ENCODE peak calls at places on chromosome 14, in ten cellular contexts. E is brain pericyte; X is breast epithelium; S is SW 1271; A is prostate gland; N is GM04504; Q is brain microvascular endothelial cell; J is mammary epithelial cell; W is CD8-positive, alpha-beta memory T cell; B is HS-27A. C is an unnamed sample.

GRCh38 chr14:59826150-59826549 is 44.4 kb downstream of the RTN1 start:
- DNase-seq in E (no peak), X (no peak), S (no peak), A (no peak), N (no peak), Q (no peak), J (no peak), W (no peak), B (no peak), C (no peak)

GRCh38 chr14:74275265-74275841 is 27.4 kb downstream of the ABCD4 start:
- DNase-seq in E (peak; percentile 43), X (no peak), S (no peak), A (no peak), N (peak; percentile 78), Q (peak; percentile 86), J (peak; percentile 82), W (peak; percentile 29), B (no peak), C (no peak)

GRCh38 chr14:64170190-64170589 is 124.0 kb downstream of the ESR2 start:
- DNase-seq in E (no peak), X (no peak), S (no peak), A (no peak), N (no peak), Q (no peak), J (no peak), W (no peak), B (no peak), C (no peak)

GRCh38 chr14:56161658-56162057 is 43.4 kb downstream of the PELI2 start:
- DNase-seq in E (no peak), X (no peak), S (no peak), A (no peak), N (no peak), Q (no peak), J (no peak), W (no peak), B (no peak), C (no peak)

GRCh38 chr14:97640031-97640430 is 842.8 kb downstream of the VRK1 start:
- DNase-seq in E (no peak), X (no peak), S (no peak), A (no peak), N (no peak), Q (no peak), J (no peak), W (no peak), B (no peak), C (no peak)

GRCh38 chr14:96309128-96309906 is 53.3 kb downstream of the BDKRB1 start:
- DNase-seq in E (no peak), X (no peak), S (no peak), A (no peak), N (no peak), Q (no peak), J (no peak), W (no peak), B (no peak), C (peak; percentile 39)

GRCh38 chr14:102027951-102028350 is 58.9 kb downstream of the HSP90AA1 start:
- DNase-seq in E (no peak), X (no peak), S (no peak), A (no peak), N (no peak), Q (no peak), J (peak; percentile 28), W (no peak), B (no peak), C (no peak)

GRCh38 chr14:102909462-102909861 is 13.0 kb upstream of the AMN start:
- DNase-seq in E (no peak), X (no peak), S (no peak), A (no peak), N (no peak), Q (no peak), J (no peak), W (no peak), B (no peak), C (no peak)

GRCh38 chr14:99899578-99900178 is 106.5 kb downstream of the EML1 start:
- DNase-seq in E (no peak), X (no peak), S (peak; percentile 37), A (no peak), N (no peak), Q (no peak), J (no peak), W (no peak), B (no peak), C (no peak)

GRCh38 chr14:38210587-38211257 is 3.0 kb downstream of the SSTR1 start:
- DNase-seq in E (no peak), X (no peak), S (no peak), A (no peak), N (no peak), Q (no peak), J (no peak), W (no peak), B (no peak), C (no peak)

C was measured in HepG2.